ENCODE peak calls at places on chromosomes 12 and 14, in eight cellular contexts. One of them, this sample, is unnamed.

GRCh38 chr12:104604995-104605675 is 148.4 kb downstream of the CHST11 start:
- DNase-seq in adipocyte: no peak
- DNase-seq in IMR-90: no peak
- DNase-seq in breast epithelium: no peak
- DNase-seq in BE2C: no peak
- DNase-seq in left ventricle myocardium inferior: no peak
- DNase-seq in cardiac fibroblast: peak
- DNase-seq in GM12865: no peak
- DNase-seq in this sample: no peak

GRCh38 chr12:117579939-117580717 is 218.7 kb upstream of the NOS1 start:
- DNase-seq in cardiac fibroblast: no peak
- DNase-seq in BE2C: no peak
- DNase-seq in breast epithelium: no peak
- DNase-seq in adipocyte: no peak
- DNase-seq in left ventricle myocardium inferior: no peak
- DNase-seq in GM12865: no peak
- DNase-seq in IMR-90: no peak
- DNase-seq in this sample: no peak

GRCh38 chr14:99393059-99393655 is 87.5 kb downstream of the SETD3 start:
- DNase-seq in BE2C: peak
- DNase-seq in IMR-90: peak
- DNase-seq in breast epithelium: no peak
- DNase-seq in adipocyte: peak
- DNase-seq in left ventricle myocardium inferior: no peak
- DNase-seq in cardiac fibroblast: peak
- DNase-seq in GM12865: peak
- DNase-seq in this sample: no peak

GRCh38 chr12:22935090-22935489 is 310.1 kb downstream of the ETNK1 start:
- DNase-seq in BE2C: peak
- DNase-seq in cardiac fibroblast: peak
- DNase-seq in adipocyte: no peak
- DNase-seq in left ventricle myocardium inferior: peak
- DNase-seq in IMR-90: no peak
- DNase-seq in breast epithelium: no peak
- DNase-seq in GM12865: no peak
- DNase-seq in this sample: no peak

GRCh38 chr14:56581041-56581727 is 1.6 kb downstream of the TMEM260 start:
- DNase-seq in BE2C: no peak
- DNase-seq in breast epithelium: no peak
- DNase-seq in cardiac fibroblast: no peak
- DNase-seq in IMR-90: no peak
- DNase-seq in adipocyte: no peak
- DNase-seq in left ventricle myocardium inferior: no peak
- DNase-seq in GM12865: peak
- DNase-seq in this sample: no peak

GRCh38 chr14:35222872-35223471 is 69.2 kb upstream of the PSMA6 start:
- DNase-seq in cardiac fibroblast: no peak
- DNase-seq in GM12865: no peak
- DNase-seq in BE2C: no peak
- DNase-seq in breast epithelium: no peak
- DNase-seq in IMR-90: no peak
- DNase-seq in left ventricle myocardium inferior: no peak
- DNase-seq in adipocyte: no peak
- DNase-seq in this sample: no peak

GRCh38 chr12:77940011-77940423 is 109.3 kb downstream of the NAV3 start:
- DNase-seq in IMR-90: peak
- DNase-seq in left ventricle myocardium inferior: no peak
- DNase-seq in cardiac fibroblast: peak
- DNase-seq in breast epithelium: no peak
- DNase-seq in BE2C: no peak
- DNase-seq in adipocyte: peak
- DNase-seq in GM12865: peak
- DNase-seq in this sample: no peak

GRCh38 chr12:52019123-52019770 is 12.5 kb downstream of the TAMALIN start:
- DNase-seq in BE2C: no peak
- DNase-seq in breast epithelium: no peak
- DNase-seq in GM12865: no peak
- DNase-seq in IMR-90: no peak
- DNase-seq in cardiac fibroblast: no peak
- DNase-seq in left ventricle myocardium inferior: no peak
- DNase-seq in adipocyte: no peak
- DNase-seq in this sample: no peak

GRCh38 chr14:99168330-99168729 is 103.7 kb downstream of the BCL11B start:
- DNase-seq in GM12865: no peak
- DNase-seq in BE2C: no peak
- DNase-seq in IMR-90: no peak
- DNase-seq in adipocyte: no peak
- DNase-seq in cardiac fibroblast: no peak
- DNase-seq in breast epithelium: no peak
- DNase-seq in left ventricle myocardium inferior: no peak
- DNase-seq in this sample: no peak

GRCh38 chr12:45216297-45216982 is 545 bp downstream of the ANO6 start:
- DNase-seq in adipocyte: peak
- DNase-seq in BE2C: peak
- DNase-seq in GM12865: peak
- DNase-seq in breast epithelium: no peak
- DNase-seq in IMR-90: peak
- DNase-seq in cardiac fibroblast: peak
- DNase-seq in left ventricle myocardium inferior: peak
- DNase-seq in this sample: no peak

GRCh38 chr14:57487771-57488170 is 5.9 kb downstream of the CCDC198 start:
- DNase-seq in BE2C: no peak
- DNase-seq in left ventricle myocardium inferior: no peak
- DNase-seq in GM12865: no peak
- DNase-seq in cardiac fibroblast: peak
- DNase-seq in breast epithelium: no peak
- DNase-seq in adipocyte: peak
- DNase-seq in IMR-90: peak
- DNase-seq in this sample: no peak

DNA sequence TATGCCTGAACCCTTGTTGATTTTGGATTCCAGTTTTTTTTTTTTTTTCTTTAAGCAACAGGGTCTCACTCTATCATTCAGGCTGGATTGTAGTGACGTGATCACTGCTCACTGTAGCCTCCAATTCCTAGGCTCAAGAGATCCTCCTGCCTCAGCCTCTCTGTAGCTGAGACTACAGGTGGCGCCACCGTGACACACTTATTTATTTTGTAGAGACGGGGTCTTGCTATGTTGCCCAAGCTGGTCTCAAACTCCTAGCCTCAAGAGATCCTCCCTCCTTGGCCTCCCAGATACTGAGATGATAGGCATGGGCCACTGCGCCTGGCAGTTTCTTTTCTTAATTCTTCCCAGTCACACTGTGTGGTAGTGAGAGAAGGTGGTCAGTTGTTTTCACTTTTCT is 25.2 kb downstream of the ACADS start:
- DNase-seq in BE2C: no peak
- DNase-seq in breast epithelium: no peak
- DNase-seq in adipocyte: no peak
- DNase-seq in GM12865: no peak
- DNase-seq in left ventricle myocardium inferior: no peak
- DNase-seq in IMR-90: no peak
- DNase-seq in cardiac fibroblast: no peak
- DNase-seq in this sample: no peak
- H3K4me3 ChIP-seq in BE2C: no peak
- H3K4me3 ChIP-seq in breast epithelium: no peak
- H3K4me3 ChIP-seq in adipocyte: no peak
- H3K4me3 ChIP-seq in GM12865: no peak
- H3K4me3 ChIP-seq in left ventricle myocardium inferior: no peak
- H3K4me3 ChIP-seq in IMR-90: no peak
- H3K4me3 ChIP-seq in cardiac fibroblast: no peak
- H3K4me3 ChIP-seq in this sample: no peak

DNA sequence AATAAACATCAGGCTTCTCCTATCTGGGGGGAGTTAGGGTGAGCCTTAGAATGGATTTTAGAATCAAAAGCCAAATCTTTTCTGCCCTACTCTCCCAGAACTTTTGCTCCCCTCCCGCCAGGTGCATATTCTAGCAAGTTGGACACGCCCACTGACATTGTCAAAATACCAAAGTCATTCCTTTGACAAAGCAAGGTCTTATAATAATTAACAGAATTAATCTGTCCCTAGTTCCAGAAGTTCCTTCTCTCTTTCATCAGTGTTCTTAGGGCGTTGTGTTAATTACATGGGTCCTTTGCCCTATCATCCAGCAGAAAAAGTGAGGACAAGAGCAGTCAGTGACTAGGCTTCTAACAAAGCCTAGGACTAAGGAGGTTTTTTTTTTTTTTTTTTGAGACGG is 2.4 kb downstream of the PRR13 start:
- DNase-seq in GM12865: no peak
- DNase-seq in BE2C: no peak
- DNase-seq in cardiac fibroblast: no peak
- DNase-seq in IMR-90: no peak
- DNase-seq in left ventricle myocardium inferior: no peak
- DNase-seq in breast epithelium: no peak
- DNase-seq in adipocyte: no peak
- DNase-seq in this sample: no peak
- H3K4me3 ChIP-seq in GM12865: no peak
- H3K4me3 ChIP-seq in BE2C: no peak
- H3K4me3 ChIP-seq in cardiac fibroblast: no peak
- H3K4me3 ChIP-seq in IMR-90: no peak
- H3K4me3 ChIP-seq in left ventricle myocardium inferior: no peak
- H3K4me3 ChIP-seq in breast epithelium: no peak
- H3K4me3 ChIP-seq in adipocyte: no peak
- H3K4me3 ChIP-seq in this sample: no peak

GRCh38 chr14:59275668-59276067 is 87.2 kb downstream of the DAAM1 start:
- DNase-seq in GM12865: peak
- DNase-seq in BE2C: no peak
- DNase-seq in left ventricle myocardium inferior: no peak
- DNase-seq in adipocyte: peak
- DNase-seq in breast epithelium: no peak
- DNase-seq in cardiac fibroblast: peak
- DNase-seq in IMR-90: peak
- DNase-seq in this sample: peak
- H3K4me3 ChIP-seq in GM12865: no peak
- H3K4me3 ChIP-seq in BE2C: no peak
- H3K4me3 ChIP-seq in left ventricle myocardium inferior: no peak
- H3K4me3 ChIP-seq in adipocyte: peak
- H3K4me3 ChIP-seq in breast epithelium: no peak
- H3K4me3 ChIP-seq in cardiac fibroblast: no peak
- H3K4me3 ChIP-seq in IMR-90: no peak
- H3K4me3 ChIP-seq in this sample: no peak

GRCh38 chr12:712172-712863 is 40.1 kb upstream of the WNK1 start:
- DNase-seq in IMR-90: peak
- DNase-seq in breast epithelium: no peak
- DNase-seq in left ventricle myocardium inferior: no peak
- DNase-seq in GM12865: peak
- DNase-seq in BE2C: no peak
- DNase-seq in adipocyte: peak
- DNase-seq in cardiac fibroblast: peak
- DNase-seq in this sample: no peak
- H3K4me3 ChIP-seq in IMR-90: no peak
- H3K4me3 ChIP-seq in breast epithelium: no peak
- H3K4me3 ChIP-seq in left ventricle myocardium inferior: peak
- H3K4me3 ChIP-seq in GM12865: no peak
- H3K4me3 ChIP-seq in BE2C: no peak
- H3K4me3 ChIP-seq in adipocyte: no peak
- H3K4me3 ChIP-seq in cardiac fibroblast: no peak
- H3K4me3 ChIP-seq in this sample: no peak

DNA sequence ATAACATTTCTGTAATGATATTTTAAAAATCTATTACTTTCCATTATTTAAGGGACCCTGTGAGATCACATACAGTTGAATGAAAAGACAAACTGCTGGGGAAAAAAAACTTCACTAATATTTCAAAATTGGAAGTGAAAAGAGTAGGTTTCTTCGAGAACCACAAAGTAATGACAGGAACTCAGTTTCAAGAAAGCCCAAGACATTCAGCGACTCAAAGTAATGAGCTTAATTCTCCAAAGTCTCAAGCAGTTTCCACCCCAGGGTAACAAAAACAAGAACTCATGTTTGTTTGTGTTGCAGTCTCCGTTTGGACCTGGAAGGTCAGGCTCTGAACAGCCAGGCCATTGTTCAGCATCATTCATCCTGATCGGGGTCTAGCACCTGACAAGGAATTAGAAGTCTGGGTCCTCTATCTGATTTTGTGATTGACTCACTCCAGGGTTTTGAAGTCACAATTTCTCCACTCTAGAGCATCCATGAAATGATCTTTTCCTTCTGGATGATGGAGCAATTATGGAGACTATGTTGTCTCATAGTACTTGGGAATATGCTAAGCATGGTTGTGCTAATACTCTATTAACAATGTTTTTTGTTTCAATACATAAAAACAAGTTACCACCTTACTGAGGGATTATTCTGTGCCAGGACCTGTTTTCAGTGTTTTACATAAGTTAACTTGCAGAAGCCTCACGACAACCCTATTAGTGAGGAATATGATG is 126.9 kb downstream of the SLC25A21 start:
- DNase-seq in GM12865: peak
- DNase-seq in BE2C: no peak
- DNase-seq in adipocyte: no peak
- DNase-seq in IMR-90: no peak
- DNase-seq in left ventricle myocardium inferior: no peak
- DNase-seq in breast epithelium: no peak
- DNase-seq in cardiac fibroblast: no peak
- DNase-seq in this sample: no peak
- H3K4me3 ChIP-seq in GM12865: no peak
- H3K4me3 ChIP-seq in BE2C: no peak
- H3K4me3 ChIP-seq in adipocyte: no peak
- H3K4me3 ChIP-seq in IMR-90: no peak
- H3K4me3 ChIP-seq in left ventricle myocardium inferior: no peak
- H3K4me3 ChIP-seq in breast epithelium: no peak
- H3K4me3 ChIP-seq in cardiac fibroblast: no peak
- H3K4me3 ChIP-seq in this sample: no peak

GRCh38 chr14:105102361-105102760 is 37.1 kb upstream of the GPR132 start:
- DNase-seq in BE2C: no peak
- DNase-seq in IMR-90: no peak
- DNase-seq in cardiac fibroblast: no peak
- DNase-seq in left ventricle myocardium inferior: no peak
- DNase-seq in breast epithelium: no peak
- DNase-seq in GM12865: no peak
- DNase-seq in adipocyte: no peak
- DNase-seq in this sample: no peak
- H3K4me3 ChIP-seq in BE2C: no peak
- H3K4me3 ChIP-seq in IMR-90: no peak
- H3K4me3 ChIP-seq in cardiac fibroblast: no peak
- H3K4me3 ChIP-seq in left ventricle myocardium inferior: no peak
- H3K4me3 ChIP-seq in breast epithelium: no peak
- H3K4me3 ChIP-seq in GM12865: no peak
- H3K4me3 ChIP-seq in adipocyte: no peak
- H3K4me3 ChIP-seq in this sample: no peak

GRCh38 chr12:50017047-50017446 is 8.2 kb downstream of the RACGAP1 start:
- DNase-seq in GM12865: no peak
- DNase-seq in IMR-90: peak
- DNase-seq in left ventricle myocardium inferior: no peak
- DNase-seq in adipocyte: peak
- DNase-seq in breast epithelium: no peak
- DNase-seq in cardiac fibroblast: peak
- DNase-seq in BE2C: no peak
- DNase-seq in this sample: peak
- H3K4me3 ChIP-seq in GM12865: no peak
- H3K4me3 ChIP-seq in IMR-90: peak
- H3K4me3 ChIP-seq in left ventricle myocardium inferior: no peak
- H3K4me3 ChIP-seq in adipocyte: peak
- H3K4me3 ChIP-seq in breast epithelium: no peak
- H3K4me3 ChIP-seq in cardiac fibroblast: no peak
- H3K4me3 ChIP-seq in BE2C: no peak
- H3K4me3 ChIP-seq in this sample: no peak

This sample was measured in LNCaP clone FGC.